ENCODE peak calls at places on chromosome 4, in nine cellular contexts. One of them, this sample, is unnamed.
A peak's percentile ranks its signal among the peaks of the same experiment; 100 is the strongest.

GRCh38 chr4:13483142-13484044 is 747 bp downstream of the RAB28 start:
- DNase-seq in transverse colon: peak; percentile 36
- DNase-seq in Calu3: peak; percentile 8
- DNase-seq in T-helper 2 cell: peak; percentile 63
- DNase-seq in NCI-H1092 treated with DMSO at 0.1 percent for 48 hours: peak; percentile 54
- DNase-seq in ureter: peak; percentile 50
- DNase-seq in activated T-cell treated with anti-CD3 and anti-CD28 coated beads, Interleukin-2, amount 50 U/mL, for 72 hours: no peak
- DNase-seq in stimulated activated CD8-positive, alpha-beta memory T cell treated with anti-CD3 and anti-CD28 coated beads, Interleukin-7, amount 100 ng/mL, for 1 hour: no peak
- DNase-seq in cerebellar cortex: peak; percentile 68
- DNase-seq in this sample: no peak

GRCh38 chr4:24102621-24103020 is 212.8 kb upstream of the PPARGC1A start:
- DNase-seq in Calu3: no peak
- DNase-seq in NCI-H1092 treated with DMSO at 0.1 percent for 48 hours: no peak
- DNase-seq in ureter: no peak
- DNase-seq in activated T-cell treated with anti-CD3 and anti-CD28 coated beads, Interleukin-2, amount 50 U/mL, for 72 hours: no peak
- DNase-seq in transverse colon: no peak
- DNase-seq in stimulated activated CD8-positive, alpha-beta memory T cell treated with anti-CD3 and anti-CD28 coated beads, Interleukin-7, amount 100 ng/mL, for 1 hour: no peak
- DNase-seq in cerebellar cortex: no peak
- DNase-seq in T-helper 2 cell: no peak
- DNase-seq in this sample: no peak

GRCh38 chr4:54695359-54696149 is 37.8 kb downstream of the KIT start:
- DNase-seq in NCI-H1092 treated with DMSO at 0.1 percent for 48 hours: no peak
- DNase-seq in cerebellar cortex: no peak
- DNase-seq in activated T-cell treated with anti-CD3 and anti-CD28 coated beads, Interleukin-2, amount 50 U/mL, for 72 hours: no peak
- DNase-seq in Calu3: no peak
- DNase-seq in transverse colon: no peak
- DNase-seq in ureter: no peak
- DNase-seq in stimulated activated CD8-positive, alpha-beta memory T cell treated with anti-CD3 and anti-CD28 coated beads, Interleukin-7, amount 100 ng/mL, for 1 hour: no peak
- DNase-seq in T-helper 2 cell: no peak
- DNase-seq in this sample: no peak

GRCh38 chr4:85478576-85478975 is 3.6 kb downstream of the ARHGAP24 start:
- DNase-seq in transverse colon: no peak
- DNase-seq in activated T-cell treated with anti-CD3 and anti-CD28 coated beads, Interleukin-2, amount 50 U/mL, for 72 hours: no peak
- DNase-seq in T-helper 2 cell: no peak
- DNase-seq in ureter: no peak
- DNase-seq in NCI-H1092 treated with DMSO at 0.1 percent for 48 hours: no peak
- DNase-seq in cerebellar cortex: no peak
- DNase-seq in stimulated activated CD8-positive, alpha-beta memory T cell treated with anti-CD3 and anti-CD28 coated beads, Interleukin-7, amount 100 ng/mL, for 1 hour: no peak
- DNase-seq in Calu3: no peak
- DNase-seq in this sample: no peak

GRCh38 chr4:78669453-78669852 is 106.7 kb upstream of the BMP2K start:
- DNase-seq in transverse colon: no peak
- DNase-seq in stimulated activated CD8-positive, alpha-beta memory T cell treated with anti-CD3 and anti-CD28 coated beads, Interleukin-7, amount 100 ng/mL, for 1 hour: no peak
- DNase-seq in cerebellar cortex: no peak
- DNase-seq in ureter: no peak
- DNase-seq in activated T-cell treated with anti-CD3 and anti-CD28 coated beads, Interleukin-2, amount 50 U/mL, for 72 hours: no peak
- DNase-seq in T-helper 2 cell: no peak
- DNase-seq in NCI-H1092 treated with DMSO at 0.1 percent for 48 hours: no peak
- DNase-seq in Calu3: no peak
- DNase-seq in this sample: no peak

GRCh38 chr4:121697626-121698025 is 846 bp upstream of the ANXA5 start:
- DNase-seq in NCI-H1092 treated with DMSO at 0.1 percent for 48 hours: no peak
- DNase-seq in stimulated activated CD8-positive, alpha-beta memory T cell treated with anti-CD3 and anti-CD28 coated beads, Interleukin-7, amount 100 ng/mL, for 1 hour: no peak
- DNase-seq in Calu3: no peak
- DNase-seq in ureter: no peak
- DNase-seq in activated T-cell treated with anti-CD3 and anti-CD28 coated beads, Interleukin-2, amount 50 U/mL, for 72 hours: no peak
- DNase-seq in T-helper 2 cell: peak; percentile 30
- DNase-seq in cerebellar cortex: no peak
- DNase-seq in transverse colon: no peak
- DNase-seq in this sample: no peak

GRCh38 chr4:152036626-152037025 is 275.8 kb upstream of the GATB start:
- DNase-seq in transverse colon: no peak
- DNase-seq in ureter: no peak
- DNase-seq in Calu3: no peak
- DNase-seq in NCI-H1092 treated with DMSO at 0.1 percent for 48 hours: no peak
- DNase-seq in T-helper 2 cell: no peak
- DNase-seq in cerebellar cortex: no peak
- DNase-seq in stimulated activated CD8-positive, alpha-beta memory T cell treated with anti-CD3 and anti-CD28 coated beads, Interleukin-7, amount 100 ng/mL, for 1 hour: no peak
- DNase-seq in activated T-cell treated with anti-CD3 and anti-CD28 coated beads, Interleukin-2, amount 50 U/mL, for 72 hours: no peak
- DNase-seq in this sample: no peak

GRCh38 chr4:76659103-76659490 is 224.1 kb downstream of the SHROOM3 start:
- DNase-seq in Calu3: no peak
- DNase-seq in ureter: no peak
- DNase-seq in stimulated activated CD8-positive, alpha-beta memory T cell treated with anti-CD3 and anti-CD28 coated beads, Interleukin-7, amount 100 ng/mL, for 1 hour: no peak
- DNase-seq in activated T-cell treated with anti-CD3 and anti-CD28 coated beads, Interleukin-2, amount 50 U/mL, for 72 hours: no peak
- DNase-seq in cerebellar cortex: no peak
- DNase-seq in T-helper 2 cell: no peak
- DNase-seq in NCI-H1092 treated with DMSO at 0.1 percent for 48 hours: no peak
- DNase-seq in transverse colon: no peak
- DNase-seq in this sample: no peak

GRCh38 chr4:156751486-156751885 is 220.1 kb downstream of the PDGFC start:
- DNase-seq in activated T-cell treated with anti-CD3 and anti-CD28 coated beads, Interleukin-2, amount 50 U/mL, for 72 hours: no peak
- DNase-seq in transverse colon: no peak
- DNase-seq in cerebellar cortex: no peak
- DNase-seq in ureter: no peak
- DNase-seq in stimulated activated CD8-positive, alpha-beta memory T cell treated with anti-CD3 and anti-CD28 coated beads, Interleukin-7, amount 100 ng/mL, for 1 hour: no peak
- DNase-seq in T-helper 2 cell: no peak
- DNase-seq in NCI-H1092 treated with DMSO at 0.1 percent for 48 hours: no peak
- DNase-seq in Calu3: no peak
- DNase-seq in this sample: no peak

GRCh38 chr4:105765690-105766407 is 57.3 kb downstream of the GSTCD start:
- DNase-seq in ureter: no peak
- DNase-seq in activated T-cell treated with anti-CD3 and anti-CD28 coated beads, Interleukin-2, amount 50 U/mL, for 72 hours: no peak
- DNase-seq in Calu3: peak; percentile 53
- DNase-seq in stimulated activated CD8-positive, alpha-beta memory T cell treated with anti-CD3 and anti-CD28 coated beads, Interleukin-7, amount 100 ng/mL, for 1 hour: no peak
- DNase-seq in T-helper 2 cell: no peak
- DNase-seq in cerebellar cortex: no peak
- DNase-seq in transverse colon: no peak
- DNase-seq in NCI-H1092 treated with DMSO at 0.1 percent for 48 hours: no peak
- DNase-seq in this sample: no peak

GRCh38 chr4:119570401-119570800 is 58.2 kb downstream of the PDE5A start:
- DNase-seq in cerebellar cortex: no peak
- DNase-seq in Calu3: no peak
- DNase-seq in stimulated activated CD8-positive, alpha-beta memory T cell treated with anti-CD3 and anti-CD28 coated beads, Interleukin-7, amount 100 ng/mL, for 1 hour: no peak
- DNase-seq in activated T-cell treated with anti-CD3 and anti-CD28 coated beads, Interleukin-2, amount 50 U/mL, for 72 hours: no peak
- DNase-seq in T-helper 2 cell: no peak
- DNase-seq in NCI-H1092 treated with DMSO at 0.1 percent for 48 hours: no peak
- DNase-seq in transverse colon: no peak
- DNase-seq in ureter: no peak
- DNase-seq in this sample: no peak

GRCh38 chr4:3461515-3462291 is 1.4 kb upstream of the DOK7 start:
- DNase-seq in stimulated activated CD8-positive, alpha-beta memory T cell treated with anti-CD3 and anti-CD28 coated beads, Interleukin-7, amount 100 ng/mL, for 1 hour: no peak
- DNase-seq in NCI-H1092 treated with DMSO at 0.1 percent for 48 hours: peak; percentile 29
- DNase-seq in ureter: peak; percentile 79
- DNase-seq in cerebellar cortex: peak; percentile 91
- DNase-seq in Calu3: peak; percentile 79
- DNase-seq in transverse colon: peak; percentile 62
- DNase-seq in activated T-cell treated with anti-CD3 and anti-CD28 coated beads, Interleukin-2, amount 50 U/mL, for 72 hours: no peak
- DNase-seq in T-helper 2 cell: no peak
- DNase-seq in this sample: peak; percentile 63

GRCh38 chr4:41787931-41788330 is 39.4 kb upstream of the PHOX2B start:
- DNase-seq in Calu3: no peak
- DNase-seq in ureter: no peak
- DNase-seq in activated T-cell treated with anti-CD3 and anti-CD28 coated beads, Interleukin-2, amount 50 U/mL, for 72 hours: no peak
- DNase-seq in cerebellar cortex: no peak
- DNase-seq in stimulated activated CD8-positive, alpha-beta memory T cell treated with anti-CD3 and anti-CD28 coated beads, Interleukin-7, amount 100 ng/mL, for 1 hour: no peak
- DNase-seq in transverse colon: no peak
- DNase-seq in NCI-H1092 treated with DMSO at 0.1 percent for 48 hours: no peak
- DNase-seq in T-helper 2 cell: no peak
- DNase-seq in this sample: no peak

GRCh38 chr4:176270669-176271068 is 1.6 kb upstream of the ASB5 start:
- DNase-seq in NCI-H1092 treated with DMSO at 0.1 percent for 48 hours: peak; percentile 13
- DNase-seq in stimulated activated CD8-positive, alpha-beta memory T cell treated with anti-CD3 and anti-CD28 coated beads, Interleukin-7, amount 100 ng/mL, for 1 hour: no peak
- DNase-seq in activated T-cell treated with anti-CD3 and anti-CD28 coated beads, Interleukin-2, amount 50 U/mL, for 72 hours: no peak
- DNase-seq in transverse colon: no peak
- DNase-seq in cerebellar cortex: no peak
- DNase-seq in ureter: no peak
- DNase-seq in T-helper 2 cell: no peak
- DNase-seq in Calu3: peak; percentile 24
- DNase-seq in this sample: peak; percentile 4

GRCh38 chr4:47483722-47484121 is 1.4 kb upstream of the ATP10D start:
- DNase-seq in transverse colon: no peak
- DNase-seq in NCI-H1092 treated with DMSO at 0.1 percent for 48 hours: no peak
- DNase-seq in T-helper 2 cell: no peak
- DNase-seq in stimulated activated CD8-positive, alpha-beta memory T cell treated with anti-CD3 and anti-CD28 coated beads, Interleukin-7, amount 100 ng/mL, for 1 hour: no peak
- DNase-seq in activated T-cell treated with anti-CD3 and anti-CD28 coated beads, Interleukin-2, amount 50 U/mL, for 72 hours: no peak
- DNase-seq in ureter: no peak
- DNase-seq in cerebellar cortex: no peak
- DNase-seq in Calu3: no peak
- DNase-seq in this sample: no peak

GRCh38 chr4:140271553-140271952 is 101.9 kb upstream of the SCOC start:
- DNase-seq in transverse colon: no peak
- DNase-seq in cerebellar cortex: no peak
- DNase-seq in Calu3: no peak
- DNase-seq in activated T-cell treated with anti-CD3 and anti-CD28 coated beads, Interleukin-2, amount 50 U/mL, for 72 hours: no peak
- DNase-seq in stimulated activated CD8-positive, alpha-beta memory T cell treated with anti-CD3 and anti-CD28 coated beads, Interleukin-7, amount 100 ng/mL, for 1 hour: no peak
- DNase-seq in T-helper 2 cell: no peak
- DNase-seq in NCI-H1092 treated with DMSO at 0.1 percent for 48 hours: no peak
- DNase-seq in ureter: no peak
- DNase-seq in this sample: no peak

GRCh38 chr4:185792384-185793146 is 19.4 kb downstream of the SORBS2 start:
- DNase-seq in cerebellar cortex: no peak
- DNase-seq in ureter: no peak
- DNase-seq in activated T-cell treated with anti-CD3 and anti-CD28 coated beads, Interleukin-2, amount 50 U/mL, for 72 hours: no peak
- DNase-seq in Calu3: peak; percentile 60
- DNase-seq in transverse colon: no peak
- DNase-seq in stimulated activated CD8-positive, alpha-beta memory T cell treated with anti-CD3 and anti-CD28 coated beads, Interleukin-7, amount 100 ng/mL, for 1 hour: no peak
- DNase-seq in T-helper 2 cell: no peak
- DNase-seq in NCI-H1092 treated with DMSO at 0.1 percent for 48 hours: no peak
- DNase-seq in this sample: peak; percentile 9

GRCh38 chr4:165301833-165302232 is 25.6 kb upstream of the MSMO1 start:
- DNase-seq in T-helper 2 cell: peak; percentile 46
- DNase-seq in stimulated activated CD8-positive, alpha-beta memory T cell treated with anti-CD3 and anti-CD28 coated beads, Interleukin-7, amount 100 ng/mL, for 1 hour: no peak
- DNase-seq in cerebellar cortex: no peak
- DNase-seq in ureter: no peak
- DNase-seq in activated T-cell treated with anti-CD3 and anti-CD28 coated beads, Interleukin-2, amount 50 U/mL, for 72 hours: peak; percentile 10
- DNase-seq in transverse colon: no peak
- DNase-seq in Calu3: no peak
- DNase-seq in NCI-H1092 treated with DMSO at 0.1 percent for 48 hours: no peak
- DNase-seq in this sample: no peak

GRCh38 chr4:159758061-159758460 is 655.2 kb downstream of the RAPGEF2 start:
- DNase-seq in Calu3: no peak
- DNase-seq in transverse colon: no peak
- DNase-seq in ureter: no peak
- DNase-seq in NCI-H1092 treated with DMSO at 0.1 percent for 48 hours: no peak
- DNase-seq in T-helper 2 cell: no peak
- DNase-seq in activated T-cell treated with anti-CD3 and anti-CD28 coated beads, Interleukin-2, amount 50 U/mL, for 72 hours: no peak
- DNase-seq in stimulated activated CD8-positive, alpha-beta memory T cell treated with anti-CD3 and anti-CD28 coated beads, Interleukin-7, amount 100 ng/mL, for 1 hour: no peak
- DNase-seq in cerebellar cortex: no peak
- DNase-seq in this sample: no peak

GRCh38 chr4:102157984-102158383 is 187.3 kb downstream of the SLC39A8 start:
- DNase-seq in transverse colon: no peak
- DNase-seq in cerebellar cortex: no peak
- DNase-seq in ureter: no peak
- DNase-seq in NCI-H1092 treated with DMSO at 0.1 percent for 48 hours: peak; percentile 7
- DNase-seq in Calu3: no peak
- DNase-seq in activated T-cell treated with anti-CD3 and anti-CD28 coated beads, Interleukin-2, amount 50 U/mL, for 72 hours: no peak
- DNase-seq in stimulated activated CD8-positive, alpha-beta memory T cell treated with anti-CD3 and anti-CD28 coated beads, Interleukin-7, amount 100 ng/mL, for 1 hour: no peak
- DNase-seq in T-helper 2 cell: no peak
- DNase-seq in this sample: peak; percentile 40

GRCh38 chr4:37802068-37802666 is 24.3 kb upstream of the PGM2 start:
- DNase-seq in activated T-cell treated with anti-CD3 and anti-CD28 coated beads, Interleukin-2, amount 50 U/mL, for 72 hours: no peak
- DNase-seq in Calu3: peak; percentile 70
- DNase-seq in ureter: peak; percentile 68
- DNase-seq in T-helper 2 cell: no peak
- DNase-seq in cerebellar cortex: peak; percentile 85
- DNase-seq in transverse colon: peak; percentile 68
- DNase-seq in NCI-H1092 treated with DMSO at 0.1 percent for 48 hours: peak; percentile 68
- DNase-seq in stimulated activated CD8-positive, alpha-beta memory T cell treated with anti-CD3 and anti-CD28 coated beads, Interleukin-7, amount 100 ng/mL, for 1 hour: no peak
- DNase-seq in this sample: peak; percentile 44

GRCh38 chr4:67273676-67274075 is 271.6 kb downstream of the CENPC start:
- DNase-seq in ureter: no peak
- DNase-seq in NCI-H1092 treated with DMSO at 0.1 percent for 48 hours: no peak
- DNase-seq in T-helper 2 cell: no peak
- DNase-seq in transverse colon: no peak
- DNase-seq in cerebellar cortex: no peak
- DNase-seq in stimulated activated CD8-positive, alpha-beta memory T cell treated with anti-CD3 and anti-CD28 coated beads, Interleukin-7, amount 100 ng/mL, for 1 hour: no peak
- DNase-seq in activated T-cell treated with anti-CD3 and anti-CD28 coated beads, Interleukin-2, amount 50 U/mL, for 72 hours: no peak
- DNase-seq in Calu3: peak; percentile 0
- DNase-seq in this sample: no peak

GRCh38 chr4:173178144-173178543 is 9.5 kb downstream of the GALNT7 start:
- DNase-seq in NCI-H1092 treated with DMSO at 0.1 percent for 48 hours: no peak
- DNase-seq in cerebellar cortex: no peak
- DNase-seq in activated T-cell treated with anti-CD3 and anti-CD28 coated beads, Interleukin-2, amount 50 U/mL, for 72 hours: no peak
- DNase-seq in T-helper 2 cell: no peak
- DNase-seq in transverse colon: no peak
- DNase-seq in stimulated activated CD8-positive, alpha-beta memory T cell treated with anti-CD3 and anti-CD28 coated beads, Interleukin-7, amount 100 ng/mL, for 1 hour: no peak
- DNase-seq in ureter: no peak
- DNase-seq in Calu3: no peak
- DNase-seq in this sample: no peak

GRCh38 chr4:128553665-128554515 is 255.6 kb upstream of the JADE1 start:
- DNase-seq in transverse colon: no peak
- DNase-seq in Calu3: no peak
- DNase-seq in NCI-H1092 treated with DMSO at 0.1 percent for 48 hours: peak; percentile 78
- DNase-seq in ureter: no peak
- DNase-seq in cerebellar cortex: peak; percentile 36
- DNase-seq in T-helper 2 cell: no peak
- DNase-seq in stimulated activated CD8-positive, alpha-beta memory T cell treated with anti-CD3 and anti-CD28 coated beads, Interleukin-7, amount 100 ng/mL, for 1 hour: no peak
- DNase-seq in activated T-cell treated with anti-CD3 and anti-CD28 coated beads, Interleukin-2, amount 50 U/mL, for 72 hours: no peak
- DNase-seq in this sample: peak; percentile 47

GRCh38 chr4:86512631-86513030 is 81.5 kb upstream of the PTPN13 start:
- DNase-seq in Calu3: no peak
- DNase-seq in NCI-H1092 treated with DMSO at 0.1 percent for 48 hours: no peak
- DNase-seq in transverse colon: no peak
- DNase-seq in ureter: no peak
- DNase-seq in cerebellar cortex: no peak
- DNase-seq in activated T-cell treated with anti-CD3 and anti-CD28 coated beads, Interleukin-2, amount 50 U/mL, for 72 hours: no peak
- DNase-seq in stimulated activated CD8-positive, alpha-beta memory T cell treated with anti-CD3 and anti-CD28 coated beads, Interleukin-7, amount 100 ng/mL, for 1 hour: no peak
- DNase-seq in T-helper 2 cell: no peak
- DNase-seq in this sample: no peak

GRCh38 chr4:1242506-1243450 is 6.2 kb downstream of the CTBP1 start:
- DNase-seq in stimulated activated CD8-positive, alpha-beta memory T cell treated with anti-CD3 and anti-CD28 coated beads, Interleukin-7, amount 100 ng/mL, for 1 hour: no peak
- DNase-seq in ureter: no peak
- DNase-seq in Calu3: no peak
- DNase-seq in T-helper 2 cell: no peak
- DNase-seq in cerebellar cortex: no peak
- DNase-seq in transverse colon: peak; percentile 4
- DNase-seq in activated T-cell treated with anti-CD3 and anti-CD28 coated beads, Interleukin-2, amount 50 U/mL, for 72 hours: no peak
- DNase-seq in NCI-H1092 treated with DMSO at 0.1 percent for 48 hours: no peak
- DNase-seq in this sample: no peak

GRCh38 chr4:168484626-168485025 is 4.3 kb upstream of the DDX60L start:
- DNase-seq in activated T-cell treated with anti-CD3 and anti-CD28 coated beads, Interleukin-2, amount 50 U/mL, for 72 hours: no peak
- DNase-seq in NCI-H1092 treated with DMSO at 0.1 percent for 48 hours: no peak
- DNase-seq in T-helper 2 cell: no peak
- DNase-seq in Calu3: no peak
- DNase-seq in stimulated activated CD8-positive, alpha-beta memory T cell treated with anti-CD3 and anti-CD28 coated beads, Interleukin-7, amount 100 ng/mL, for 1 hour: no peak
- DNase-seq in cerebellar cortex: no peak
- DNase-seq in transverse colon: no peak
- DNase-seq in ureter: no peak
- DNase-seq in this sample: no peak

GRCh38 chr4:86686741-86687140 is 92.6 kb downstream of the PTPN13 start:
- DNase-seq in ureter: no peak
- DNase-seq in stimulated activated CD8-positive, alpha-beta memory T cell treated with anti-CD3 and anti-CD28 coated beads, Interleukin-7, amount 100 ng/mL, for 1 hour: no peak
- DNase-seq in cerebellar cortex: no peak
- DNase-seq in NCI-H1092 treated with DMSO at 0.1 percent for 48 hours: no peak
- DNase-seq in activated T-cell treated with anti-CD3 and anti-CD28 coated beads, Interleukin-2, amount 50 U/mL, for 72 hours: no peak
- DNase-seq in transverse colon: no peak
- DNase-seq in T-helper 2 cell: no peak
- DNase-seq in Calu3: no peak
- DNase-seq in this sample: no peak

GRCh38 chr4:8664976-8665375 is 72.4 kb downstream of the CPZ start:
- DNase-seq in T-helper 2 cell: no peak
- DNase-seq in stimulated activated CD8-positive, alpha-beta memory T cell treated with anti-CD3 and anti-CD28 coated beads, Interleukin-7, amount 100 ng/mL, for 1 hour: no peak
- DNase-seq in NCI-H1092 treated with DMSO at 0.1 percent for 48 hours: no peak
- DNase-seq in activated T-cell treated with anti-CD3 and anti-CD28 coated beads, Interleukin-2, amount 50 U/mL, for 72 hours: no peak
- DNase-seq in Calu3: no peak
- DNase-seq in ureter: no peak
- DNase-seq in cerebellar cortex: no peak
- DNase-seq in transverse colon: no peak
- DNase-seq in this sample: no peak